ENCODE peak calls at places on chromosomes 3 and 15, in eight cellular contexts. X, C, E, U, T, S, I and R are unnamed samples.

GRCh38 chr15:31081568-31082250 is 19.8 kb downstream of the TRPM1 start:
- DNase-seq in X (no peak), C (no peak), E (no peak), U (no peak), T (peak; percentile 88), S (no peak), I (no peak), R (no peak)

GRCh38 chr15:88701561-88702095 is 62.8 kb downstream of the ISG20 start:
- DNase-seq in X (peak; percentile 39), C (peak; percentile 46), E (peak; percentile 46), U (no peak), T (no peak), S (no peak), I (no peak), R (no peak)

GRCh38 chr3:185176756-185177359 is 24.0 kb upstream of the C3orf70 start:
- DNase-seq in X (peak; percentile 36), C (no peak), E (peak; percentile 18), U (peak; percentile 39), T (no peak), S (no peak), I (no peak), R (no peak)

GRCh38 chr15:36612063-36612788 is 32.8 kb downstream of the CDIN1 start:
- DNase-seq in X (no peak), C (no peak), E (peak; percentile 37), U (no peak), T (no peak), S (no peak), I (no peak), R (peak; percentile 52)

GRCh38 chr3:192408007-192408655 is 319.2 kb downstream of the FGF12 start:
- DNase-seq in X (no peak), C (peak; percentile 12), E (no peak), U (peak; percentile 47), T (no peak), S (no peak), I (no peak), R (no peak)

GRCh38 chr3:193872265-193872753 is 263.6 kb upstream of the HES1 start:
- DNase-seq in X (peak; percentile 70), C (no peak), E (peak; percentile 77), U (no peak), T (peak; percentile 80), S (peak; percentile 56), I (peak; percentile 79), R (peak; percentile 92)

GRCh38 chr3:100489118-100489517 is 3.3 kb upstream of the TMEM45A start:
- DNase-seq in X (no peak), C (no peak), E (no peak), U (no peak), T (no peak), S (no peak), I (no peak), R (no peak)

GRCh38 chr15:71337197-71337845 is 222.1 kb downstream of the THSD4 start:
- DNase-seq in X (no peak), C (no peak), E (no peak), U (no peak), T (no peak), S (peak; percentile 34), I (peak; percentile 77), R (no peak)

GRCh38 chr15:38176155-38176554 is 76.5 kb upstream of the SPRED1 start:
- DNase-seq in X (no peak), C (no peak), E (no peak), U (no peak), T (no peak), S (no peak), I (no peak), R (no peak)

GRCh38 chr3:128559486-128560225 is 66.7 kb upstream of the GATA2 start:
- DNase-seq in X (no peak), C (no peak), E (peak; percentile 37), U (no peak), T (peak; percentile 34), S (no peak), I (no peak), R (no peak)

GRCh38 chr3:46958469-46959168 is 17.9 kb downstream of the CCDC12 start:
- DNase-seq in X (no peak), C (no peak), E (no peak), U (no peak), T (no peak), S (no peak), I (no peak), R (no peak)

GRCh38 chr3:68142331-68142887 is 488.0 kb upstream of the SUCLG2 start:
- DNase-seq in X (no peak), C (no peak), E (no peak), U (no peak), T (no peak), S (no peak), I (no peak), R (no peak)

GRCh38 chr3:187902041-187902471 is 156.8 kb upstream of the BCL6 start:
- DNase-seq in X (no peak), C (no peak), E (no peak), U (no peak), T (no peak), S (no peak), I (no peak), R (no peak)

GRCh38 chr3:50298836-50299637 is at the start of the genes HYAL3 and NAA80:
- DNase-seq in X (no peak), C (peak; percentile 95), E (peak; percentile 99), U (peak; percentile 99), T (peak; percentile 100), S (peak; percentile 100), I (peak; percentile 100), R (peak; percentile 93)

GRCh38 chr3:19046440-19046839 is 101.9 kb upstream of the KCNH8 start:
- DNase-seq in X (no peak), C (no peak), E (peak; percentile 6), U (no peak), T (no peak), S (no peak), I (no peak), R (no peak)

GRCh38 chr15:42165081-42165480 is 8.6 kb upstream of the PLA2G4F start:
- DNase-seq in X (no peak), C (no peak), E (no peak), U (no peak), T (no peak), S (no peak), I (no peak), R (no peak)

GRCh38 chr3:11944052-11944673 is 60.0 kb upstream of the SYN2 start:
- DNase-seq in X (peak; percentile 37), C (no peak), E (peak; percentile 68), U (no peak), T (peak; percentile 28), S (no peak), I (no peak), R (peak; percentile 30)

GRCh38 chr3:69161587-69162196 is 39.3 kb upstream of the LMOD3 start:
- DNase-seq in X (peak; percentile 43), C (peak; percentile 26), E (peak; percentile 42), U (peak; percentile 35), T (no peak), S (no peak), I (peak; percentile 22), R (no peak)

GRCh38 chr3:182725372-182726251 is 67.7 kb upstream of the ATP11B start:
- DNase-seq in X (no peak), C (no peak), E (no peak), U (no peak), T (peak; percentile 62), S (no peak), I (no peak), R (no peak)

GRCh38 chr3:192869131-192870027 is 48.3 kb downstream of the MB21D2 start:
- DNase-seq in X (no peak), C (no peak), E (no peak), U (no peak), T (no peak), S (peak; percentile 29), I (no peak), R (peak; percentile 66)

GRCh38 chr15:80210612-80211554 is 41.1 kb downstream of the CTXND1 start:
- DNase-seq in X (no peak), C (no peak), E (no peak), U (no peak), T (no peak), S (no peak), I (no peak), R (no peak)
- TF ChIP-seq POLR2A in X (no peak), C (no peak), E (no peak), U (no peak), T (no peak), S (no peak), I (no peak), R (no peak)

GRCh38 chr15:55742927-55743614 is at the start of gene PRTG:
- DNase-seq in X (peak; percentile 72), C (peak; percentile 41), E (peak; percentile 92), U (peak; percentile 86), T (peak; percentile 65), S (no peak), I (no peak), R (peak; percentile 61)
- TF ChIP-seq POLR2A in X (peak; percentile 51), C (no peak), E (peak; percentile 59), U (peak; percentile 10), T (no peak), S (no peak), I (no peak), R (peak; percentile 59)

DNA sequence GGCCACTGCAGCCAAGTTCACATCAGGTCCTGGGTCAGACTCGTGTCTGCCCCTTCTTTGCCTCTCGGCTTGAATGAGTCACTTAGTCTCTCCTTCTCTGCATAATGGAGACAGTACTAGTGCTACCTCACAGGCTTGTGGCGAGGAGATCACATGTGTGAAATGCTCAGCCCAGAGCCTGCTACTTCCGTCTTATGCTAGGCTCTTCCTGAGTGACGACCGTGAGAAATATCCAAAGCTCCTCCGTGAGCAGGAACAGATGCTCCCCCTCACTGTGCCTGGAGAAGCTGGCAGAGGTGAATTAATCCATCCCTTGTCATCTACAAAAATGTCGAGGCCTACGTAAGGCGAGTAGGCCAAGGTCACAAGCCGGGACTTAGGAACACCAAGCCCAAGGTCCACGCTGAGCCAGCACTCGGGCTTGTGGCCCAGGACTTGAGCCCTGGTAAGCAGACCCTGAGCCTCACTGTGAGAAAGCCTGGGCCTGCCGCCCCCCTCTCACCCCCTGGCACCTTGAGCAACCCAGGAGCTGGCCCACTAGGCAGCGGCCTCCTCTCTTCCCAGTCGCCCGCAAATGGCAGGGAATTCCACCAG is 17.9 kb downstream of the PAK6 start:
- DNase-seq in X (no peak), C (no peak), E (no peak), U (no peak), T (no peak), S (no peak), I (no peak), R (no peak)
- TF ChIP-seq POLR2A in X (no peak), C (no peak), E (no peak), U (no peak), T (no peak), S (no peak), I (no peak), R (no peak)

GRCh38 chr3:55330756-55331155 is 156.3 kb downstream of the WNT5A start:
- DNase-seq in X (no peak), C (no peak), E (no peak), U (no peak), T (no peak), S (no peak), I (no peak), R (no peak)

GRCh38 chr3:55331524-55331923 is 155.6 kb downstream of the WNT5A start:
- DNase-seq in X (no peak), C (no peak), E (no peak), U (no peak), T (no peak), S (no peak), I (no peak), R (no peak)

GRCh38 chr3:55329849-55330248 is 157.3 kb downstream of the WNT5A start:
- DNase-seq in X (no peak), C (no peak), E (no peak), U (no peak), T (no peak), S (no peak), I (no peak), R (peak; percentile 26)

GRCh38 chr3:55330355-55330754 is 156.8 kb downstream of the WNT5A start:
- DNase-seq in X (no peak), C (no peak), E (peak; percentile 42), U (no peak), T (no peak), S (no peak), I (no peak), R (peak; percentile 64)

GRCh38 chr3:55327131-55327920 is 159.8 kb downstream of the WNT5A start:
- DNase-seq in X (no peak), C (no peak), E (no peak), U (no peak), T (no peak), S (no peak), I (no peak), R (no peak)
- TF ChIP-seq POLR2A in X (no peak), C (no peak), E (no peak), U (no peak), T (no peak), S (no peak), I (no peak), R (no peak)